ENCODE peak calls at places on chromosomes 11 and 22, in ten cellular contexts. U is T-cell, C is neural progenitor cell, T is uterus, K is fibroblast of mammary gland, J is GM10248, M is Ammon's horn, Z is AG09309, W is pons, Q is T-helper 2 cell. B is an unnamed sample.

GRCh38 chr22:23289851-23290724 is 109.8 kb downstream of the BCR start:
- DNase-seq in T (no peak), W (peak), U (peak), Q (peak), M (no peak), Z (no peak), J (peak), K (peak), C (peak), B (no peak)

GRCh38 chr22:23516304-23516703 is 63.8 kb downstream of the IGLL1 start:
- DNase-seq in U (no peak), Q (no peak), T (no peak), K (no peak), M (no peak), J (no peak), W (no peak), C (no peak), Z (no peak), B (no peak)

GRCh38 chr22:43892183-43892894 is 526 bp upstream of the PNPLA5 start:
- DNase-seq in M (no peak), Q (no peak), J (no peak), K (no peak), Z (no peak), U (no peak), C (no peak), W (no peak), T (no peak), B (no peak)

GRCh38 chr11:113578164-113578455 is 102.9 kb upstream of the DRD2 start:
- DNase-seq in C (peak), Z (no peak), J (no peak), T (no peak), M (no peak), Q (no peak), W (no peak), U (no peak), K (no peak), B (no peak)

GRCh38 chr11:124920870-124921609 is 2.0 kb downstream of the HEPN1 start:
- DNase-seq in K (peak), U (peak), T (peak), W (no peak), C (peak), J (peak), Q (no peak), Z (no peak), M (no peak), B (no peak)

GRCh38 chr22:23404689-23405365 is 175.3 kb downstream of the IGLL1 start:
- DNase-seq in K (peak), Z (no peak), M (no peak), W (no peak), T (no peak), Q (no peak), J (no peak), C (peak), U (no peak), B (no peak)

GRCh38 chr11:27514558-27514957 is 8.0 kb upstream of the LIN7C start:
- DNase-seq in W (no peak), Z (no peak), J (no peak), K (peak), T (no peak), U (no peak), M (peak), Q (no peak), C (no peak), B (no peak)

GRCh38 chr11:1937616-1938342 is 9.4 kb upstream of the MRPL23 start:
- DNase-seq in J (no peak), T (no peak), Z (no peak), C (no peak), W (no peak), K (no peak), U (no peak), Q (peak), M (no peak), B (no peak)